ENCODE peak calls at places on chromosome 21, in eight cellular contexts. Q is SK-N-SH, H is A549, L is esophagus muscularis mucosa, Y is transverse colon, P is GM12878, J is sigmoid colon, R is tibial nerve. C is an unnamed sample.

GRCh38 chr21:35138665-35139381 is 89.7 kb upstream of the RUNX1 start:
- DNase-seq in R (no peak), P (no peak), Y (no peak), L (no peak), Q (no peak), J (no peak), H (no peak), C (no peak)

GRCh38 chr21:37405629-37406028 is 39.1 kb downstream of the DYRK1A start:
- DNase-seq in P (no peak), J (no peak), H (no peak), L (no peak), Y (no peak), R (no peak), Q (no peak), C (no peak)

GRCh38 chr21:43667191-43667904 is 8.0 kb downstream of the RRP1B start:
- DNase-seq in R (no peak), L (no peak), J (no peak), H (no peak), Q (no peak), Y (no peak), P (no peak), C (no peak)

GRCh38 chr21:35616090-35616489 is 444.2 kb downstream of the SETD4 start:
- DNase-seq in J (no peak), H (peak), R (no peak), P (no peak), Y (no peak), Q (no peak), L (no peak), C (no peak)

GRCh38 chr21:27024316-27024715 is 57.4 kb upstream of the ADAMTS5 start:
- DNase-seq in H (no peak), L (no peak), R (no peak), Q (no peak), P (no peak), Y (no peak), J (no peak), C (no peak)

GRCh38 chr21:35428489-35428888 is 379.4 kb upstream of the RUNX1 start:
- DNase-seq in L (no peak), J (peak), R (no peak), Y (no peak), H (no peak), P (no peak), Q (no peak), C (no peak)

GRCh38 chr21:18253809-18254208 is 9.2 kb downstream of the CHODL start:
- DNase-seq in Y (no peak), L (no peak), P (no peak), R (no peak), J (no peak), Q (no peak), H (no peak), C (no peak)

GRCh38 chr21:34604556-34604955 is 10.4 kb downstream of the RCAN1 start:
- DNase-seq in L (peak), P (no peak), J (no peak), R (no peak), H (no peak), Y (no peak), Q (no peak), C (no peak)

GRCh38 chr21:34553199-34553952 is 41.4 kb upstream of the KCNE1 start:
- DNase-seq in J (no peak), Y (no peak), H (no peak), Q (no peak), L (no peak), R (no peak), P (no peak), C (no peak)

GRCh38 chr21:42114646-42115045 is 43.5 kb downstream of the UMODL1 start:
- DNase-seq in J (no peak), P (no peak), Y (no peak), L (no peak), R (no peak), H (no peak), Q (no peak), C (no peak)

GRCh38 chr21:42112857-42113256 is 41.7 kb downstream of the UMODL1 start:
- DNase-seq in R (no peak), J (no peak), Q (no peak), P (no peak), H (no peak), Y (no peak), L (no peak), C (no peak)

GRCh38 chr21:42115136-42115683 is 44.1 kb downstream of the UMODL1 start:
- DNase-seq in J (no peak), Q (no peak), L (no peak), P (no peak), Y (no peak), H (no peak), R (no peak), C (no peak)

GRCh38 chr21:42112223-42112622 is 41.1 kb downstream of the UMODL1 start:
- DNase-seq in P (no peak), Q (no peak), H (no peak), J (no peak), R (no peak), L (no peak), Y (no peak), C (no peak)

DNA sequence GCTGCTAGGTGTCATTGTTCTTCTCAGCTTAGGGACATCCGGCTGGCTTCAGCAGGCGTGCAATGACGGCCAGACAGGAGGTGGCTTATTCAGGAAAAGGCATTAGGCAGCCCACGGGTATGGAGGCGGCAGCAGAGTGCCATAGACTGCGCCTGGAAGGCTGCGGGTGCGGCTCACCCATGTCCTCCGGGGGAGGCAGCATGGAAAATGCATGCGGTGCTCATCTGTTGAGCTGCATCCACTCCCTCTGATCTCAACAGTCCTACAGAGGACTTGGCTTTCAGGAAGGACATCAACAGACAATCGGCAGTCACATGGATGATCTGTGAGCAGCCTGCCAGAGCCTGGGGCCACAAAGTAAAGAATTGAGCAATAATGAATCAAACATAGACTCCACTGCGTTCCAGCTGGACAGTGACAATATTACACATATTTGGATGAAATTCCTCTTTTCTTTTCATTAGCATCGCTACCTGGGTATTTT is 42.9 kb downstream of the UMODL1 start:
- DNase-seq in J (no peak), Y (no peak), Q (no peak), P (no peak), R (no peak), L (no peak), H (no peak), C (no peak)
- TF ChIP-seq EP300 in J (no peak), Y (no peak), Q (no peak), P (no peak), R (peak), L (no peak), H (no peak), C (no peak)

GRCh38 chr21:15831497-15831896 is 101.7 kb downstream of the USP25 start:
- DNase-seq in J (no peak), Y (no peak), L (no peak), R (no peak), P (no peak), H (no peak), Q (no peak), C (no peak)
- TF ChIP-seq EP300 in J (no peak), Y (no peak), L (no peak), R (no peak), P (no peak), H (no peak), Q (no peak), C (no peak)

DNA sequence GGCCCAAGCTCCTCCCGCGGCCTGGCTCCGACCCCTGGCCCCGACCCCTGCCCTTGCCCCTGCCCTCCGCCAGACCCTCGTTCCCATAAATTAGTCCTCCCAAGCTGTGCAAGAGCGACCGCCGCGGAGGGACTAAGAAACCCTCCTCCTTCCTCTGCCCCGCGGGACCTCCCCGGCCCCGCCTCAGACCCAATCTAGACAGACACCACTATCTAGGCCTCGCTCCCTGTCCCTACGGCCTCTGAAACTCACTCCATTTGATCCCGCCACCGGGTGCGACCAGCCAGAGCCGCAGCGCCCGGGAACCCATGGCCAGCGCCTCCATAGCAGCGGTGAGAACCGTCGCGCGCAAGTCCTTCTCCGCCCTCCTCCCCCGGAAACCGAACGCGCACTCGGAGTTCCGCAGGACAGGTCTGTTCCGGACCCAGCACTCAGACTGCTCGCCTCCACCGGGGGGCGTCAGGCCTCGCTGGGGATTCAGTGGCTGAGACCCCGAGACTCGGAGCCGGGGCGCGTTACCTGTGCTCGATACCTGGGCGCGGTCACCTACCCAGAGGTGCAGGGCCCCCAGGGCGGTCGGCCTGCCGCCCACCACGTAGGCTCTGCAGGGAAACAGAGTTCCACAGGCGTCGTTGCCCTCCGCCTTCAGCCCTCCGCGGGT is at the start of gene MRPL39:
- DNase-seq in J (peak), H (peak), P (peak), Q (peak), L (peak), R (peak), Y (peak), C (peak)
- TF ChIP-seq EP300 in J (no peak), H (no peak), P (peak), Q (no peak), L (no peak), R (peak), Y (no peak), C (no peak)

GRCh38 chr21:31172328-31172727 is 134.1 kb upstream of the KRTAP19-8 start:
- DNase-seq in L (no peak), J (no peak), R (no peak), Y (no peak), Q (no peak), H (no peak), P (no peak), C (no peak)
- TF ChIP-seq EP300 in L (no peak), J (no peak), R (peak), Y (no peak), Q (no peak), H (no peak), P (no peak), C (no peak)

C was measured in upper lobe of left lung.